ENCODE peak calls at places on chromosomes 11 and 22, in eight cellular contexts. M, L, P, E, D, N, B and G are unnamed samples.

GRCh38 chr11:122180435-122180834 is 64.4 kb upstream of the BLID start:
- DNase-seq in M (peak; percentile 98), L (no peak), P (no peak), E (no peak), D (no peak), N (peak; percentile 84), B (peak; percentile 98), G (no peak)

GRCh38 chr22:27919943-27920755 is 1.1 kb upstream of the PITPNB start:
- DNase-seq in M (peak; percentile 77), L (no peak), P (no peak), E (no peak), D (peak; percentile 78), N (peak; percentile 81), B (peak; percentile 83), G (no peak)

GRCh38 chr22:40588726-40589125 is 47.8 kb downstream of the MRTFA start:
- DNase-seq in M (peak; percentile 80), L (no peak), P (no peak), E (no peak), D (no peak), N (peak; percentile 77), B (peak; percentile 42), G (no peak)

GRCh38 chr11:120929664-120930154 is 94.2 kb upstream of the TBCEL start:
- DNase-seq in M (peak; percentile 28), L (no peak), P (no peak), E (peak; percentile 48), D (peak; percentile 94), N (peak; percentile 51), B (peak; percentile 46), G (no peak)

GRCh38 chr11:111312076-111312475 is 13.7 kb downstream of the POU2AF3 start:
- DNase-seq in M (no peak), L (no peak), P (no peak), E (no peak), D (no peak), N (no peak), B (no peak), G (no peak)

GRCh38 chr11:67406969-67407699 is 3.3 kb downstream of the TBC1D10C start:
- DNase-seq in M (no peak), L (peak; percentile 54), P (no peak), E (no peak), D (no peak), N (no peak), B (no peak), G (no peak)

GRCh38 chr11:117470576-117470975 is 142.9 kb downstream of the CEP164 start:
- DNase-seq in M (no peak), L (no peak), P (no peak), E (no peak), D (no peak), N (no peak), B (no peak), G (no peak)

GRCh38 chr22:23790819-23791736 is 4.3 kb downstream of the SMARCB1 start:
- DNase-seq in M (peak; percentile 88), L (peak; percentile 33), P (no peak), E (no peak), D (no peak), N (peak; percentile 76), B (peak; percentile 78), G (no peak)

GRCh38 chr11:4118107-4118506 is 23.5 kb downstream of the RRM1 start:
- DNase-seq in M (peak; percentile 61), L (no peak), P (no peak), E (no peak), D (no peak), N (peak; percentile 54), B (peak; percentile 41), G (no peak)

GRCh38 chr11:8013833-8014232 is 26.7 kb downstream of the EIF3F start:
- DNase-seq in M (no peak), L (no peak), P (no peak), E (no peak), D (no peak), N (no peak), B (no peak), G (no peak)

GRCh38 chr11:121231576-121232278 is 60.8 kb upstream of the SC5D start:
- DNase-seq in M (no peak), L (peak; percentile 74), P (no peak), E (no peak), D (no peak), N (no peak), B (no peak), G (no peak)

GRCh38 chr11:107785401-107785800 is 73.2 kb downstream of the SLC35F2 start:
- DNase-seq in M (no peak), L (no peak), P (no peak), E (no peak), D (no peak), N (peak; percentile 11), B (peak; percentile 31), G (no peak)

GRCh38 chr11:46105134-46105628 is 16.1 kb downstream of the PHF21A start:
- DNase-seq in M (no peak), L (no peak), P (no peak), E (no peak), D (no peak), N (no peak), B (no peak), G (no peak)

GRCh38 chr22:42270178-42270511 is 308 bp downstream of the TCF20 start:
- DNase-seq in M (no peak), L (no peak), P (peak; percentile 26), E (no peak), D (peak; percentile 70), N (no peak), B (no peak), G (no peak)

GRCh38 chr22:25027959-25028840 is 75.7 kb downstream of the KIAA1671 start:
- DNase-seq in M (no peak), L (peak; percentile 66), P (peak; percentile 54), E (no peak), D (peak; percentile 81), N (peak; percentile 49), B (no peak), G (peak; percentile 37)

GRCh38 chr11:68036717-68037239 is 2.0 kb upstream of the TCIRG1 start:
- DNase-seq in M (no peak), L (no peak), P (peak; percentile 68), E (no peak), D (no peak), N (no peak), B (no peak), G (no peak)

GRCh38 chr11:126515501-126515900 is 160.0 kb downstream of the ST3GAL4 start:
- DNase-seq in M (no peak), L (no peak), P (no peak), E (no peak), D (no peak), N (no peak), B (no peak), G (no peak)

GRCh38 chr22:50270302-50271010 is at the start of gene MAPK11:
- DNase-seq in M (peak; percentile 68), L (peak; percentile 78), P (peak; percentile 82), E (no peak), D (peak; percentile 92), N (peak; percentile 73), B (peak; percentile 64), G (peak; percentile 50)

GRCh38 chr11:77142091-77142975 is 14.3 kb downstream of the MYO7A start:
- DNase-seq in M (no peak), L (no peak), P (peak; percentile 2), E (no peak), D (no peak), N (no peak), B (no peak), G (no peak)

GRCh38 chr11:128335729-128336128 is 251.6 kb downstream of the ETS1 start:
- DNase-seq in M (no peak), L (no peak), P (no peak), E (no peak), D (no peak), N (no peak), B (no peak), G (no peak)

GRCh38 chr22:47356433-47357011 is 594.1 kb downstream of the TBC1D22A start:
- DNase-seq in M (no peak), L (no peak), P (no peak), E (no peak), D (no peak), N (no peak), B (no peak), G (no peak)

GRCh38 chr22:50257451-50258360 is 3.8 kb downstream of the MAPK12 start:
- DNase-seq in M (no peak), L (no peak), P (no peak), E (no peak), D (no peak), N (no peak), B (no peak), G (no peak)

GRCh38 chr11:123176785-123177184 is 18.3 kb downstream of the CLMP start:
- DNase-seq in M (no peak), L (no peak), P (no peak), E (no peak), D (no peak), N (no peak), B (no peak), G (no peak)

GRCh38 chr11:79157738-79158137 is 283.1 kb downstream of the TENM4 start:
- DNase-seq in M (no peak), L (no peak), P (no peak), E (no peak), D (no peak), N (no peak), B (no peak), G (no peak)
- TF ChIP-seq CTCF in M (no peak), L (no peak), P (no peak), E (no peak), D (no peak), N (no peak), B (no peak), G (no peak)

GRCh38 chr11:975824-976223 is 50.2 kb downstream of the AP2A2 start:
- DNase-seq in M (peak; percentile 40), L (no peak), P (no peak), E (no peak), D (peak; percentile 82), N (peak; percentile 59), B (peak; percentile 57), G (no peak)
- TF ChIP-seq CTCF in M (peak; percentile 43), L (no peak), P (no peak), E (peak; percentile 17), D (peak; percentile 39), N (peak; percentile 22), B (no peak), G (no peak)

GRCh38 chr22:38656256-38657148 is at the start of the genes CBY1 and FAM227A:
- DNase-seq in M (peak; percentile 81), L (peak; percentile 91), P (peak; percentile 88), E (peak; percentile 77), D (peak; percentile 99), N (peak; percentile 91), B (peak; percentile 83), G (peak; percentile 64)
- TF ChIP-seq CTCF in M (no peak), L (no peak), P (no peak), E (no peak), D (no peak), N (no peak), B (no peak), G (no peak)

DNA sequence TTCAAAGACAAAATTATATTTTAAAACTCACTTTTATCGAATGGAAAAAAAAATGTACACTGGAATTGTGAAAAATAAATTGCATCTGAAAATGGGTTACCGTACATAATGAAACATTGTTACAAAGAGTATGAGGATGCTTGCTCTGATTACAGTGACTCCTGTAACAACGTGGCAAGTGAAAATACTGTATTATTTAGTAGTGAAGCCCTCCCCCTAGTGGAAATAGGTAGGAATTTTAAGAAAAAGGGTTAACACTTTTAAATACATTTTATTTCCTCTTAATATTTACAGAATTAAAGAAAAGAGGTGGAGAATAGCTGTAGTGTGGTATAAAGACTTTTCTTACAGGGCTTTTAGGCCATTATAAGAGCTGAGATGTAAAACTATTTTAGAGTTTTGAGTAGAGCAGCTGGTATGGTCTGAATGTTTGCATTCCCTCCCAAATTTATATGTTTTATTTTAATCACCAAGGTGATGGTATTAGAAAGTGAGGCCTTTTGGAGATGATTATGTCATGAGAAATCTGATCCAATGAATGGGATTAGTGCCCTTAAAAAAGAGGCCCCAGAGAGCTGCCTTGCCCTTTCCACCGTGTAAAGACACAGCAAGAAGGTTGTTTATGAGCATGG is 25.2 kb downstream of the FAM76B start:
- DNase-seq in M (peak; percentile 72), L (no peak), P (no peak), E (no peak), D (peak; percentile 77), N (peak; percentile 79), B (peak; percentile 82), G (no peak)
- TF ChIP-seq CTCF in M (peak; percentile 67), L (peak; percentile 80), P (peak; percentile 44), E (peak; percentile 81), D (peak; percentile 84), N (peak; percentile 45), B (peak; percentile 28), G (peak; percentile 62)